ENCODE peak calls at places on chromosomes 5 and 9, in five cellular contexts. N, O, E, B and G are unnamed samples. For H3K9me3, the result is how much of the 10 kb centered on the place peaks cover.

GRCh38 chr5:139061856-139062255 is 136.3 kb downstream of the SIL1 start:
- DNase-seq in N (no peak), O (no peak), E (no peak), B (no peak), G (no peak)

GRCh38 chr5:114390431-114390830 is 28.6 kb downstream of the KCNN2 start:
- DNase-seq in N (no peak), O (no peak), E (no peak), B (no peak), G (no peak)

GRCh38 chr5:45205403-45205961 is 396.7 kb downstream of the MRPS30 start:
- DNase-seq in N (no peak), O (no peak), E (no peak), B (no peak), G (no peak)

GRCh38 chr5:1516615-1517601 is 6.9 kb downstream of the LPCAT1 start:
- DNase-seq in N (peak), O (no peak), E (no peak), B (peak), G (peak)

GRCh38 chr9:124511426-124511840 is 4.2 kb upstream of the NR5A1 start:
- DNase-seq in N (no peak), O (no peak), E (no peak), B (no peak), G (no peak)

GRCh38 chr5:100479079-100479688 is 56.0 kb upstream of the FAM174A start:
- DNase-seq in N (no peak), O (peak), E (no peak), B (peak), G (no peak)

GRCh38 chr5:93378073-93378472 is 202.9 kb downstream of the NR2F1-AS1 start:
- DNase-seq in N (no peak), O (no peak), E (no peak), B (no peak), G (no peak)

GRCh38 chr5:88769165-88769564 is 113.8 kb downstream of the MEF2C start:
- DNase-seq in N (no peak), O (no peak), E (peak), B (peak), G (no peak)

GRCh38 chr9:73893230-73893629 is 603.9 kb upstream of the RORB start:
- DNase-seq in N (no peak), O (no peak), E (no peak), B (no peak), G (no peak)

GRCh38 chr9:69204869-69205268 is 30.8 kb downstream of the TJP2 start:
- DNase-seq in N (no peak), O (no peak), E (peak), B (peak), G (peak)

GRCh38 chr9:36603006-36603405 is 30.3 kb downstream of the MELK start:
- DNase-seq in N (no peak), O (no peak), E (no peak), B (no peak), G (no peak)

GRCh38 chr9:115883467-115884329 is 269.9 kb upstream of the PAPPA start:
- DNase-seq in N (peak), O (peak), E (no peak), B (no peak), G (no peak)

GRCh38 chr9:12060811-12061210 is 632.4 kb upstream of the TYRP1 start:
- DNase-seq in N (no peak), O (no peak), E (no peak), B (no peak), G (no peak)

GRCh38 chr9:110526426-110526825 is 53.1 kb downstream of the SVEP1 start:
- DNase-seq in N (no peak), O (no peak), E (no peak), B (no peak), G (no peak)

GRCh38 chr5:25056846-25057245 is 412.1 kb upstream of the CDH10 start:
- DNase-seq in N (no peak), O (no peak), E (no peak), B (no peak), G (no peak)

GRCh38 chr9:130486103-130486502 is 41.3 kb downstream of the ASS1 start:
- DNase-seq in N (no peak), O (no peak), E (no peak), B (no peak), G (no peak)

GRCh38 chr9:16213781-16214515 is 656.5 kb downstream of the BNC2 start:
- DNase-seq in N (peak), O (no peak), E (peak), B (peak), G (peak)

GRCh38 chr9:20209421-20210340 is 412.6 kb downstream of the MLLT3 start:
- DNase-seq in N (no peak), O (no peak), E (no peak), B (no peak), G (no peak)

GRCh38 chr9:4491621-4491975 is 1.3 kb downstream of the SLC1A1 start:
- DNase-seq in N (peak), O (no peak), E (no peak), B (no peak), G (no peak)

GRCh38 chr5:78648359-78649219 is at the start of gene LHFPL2:
- DNase-seq in N (peak), O (no peak), E (peak), B (peak), G (peak)

GRCh38 chr9:20065076-20065475 is 276.2 kb upstream of the SLC24A2 start:
- DNase-seq in N (no peak), O (no peak), E (no peak), B (no peak), G (no peak)

GRCh38 chr9:129640086-129640870 is 1.7 kb downstream of the ASB6 start:
- DNase-seq in N (no peak), O (no peak), E (no peak), B (peak), G (no peak)

DNA sequence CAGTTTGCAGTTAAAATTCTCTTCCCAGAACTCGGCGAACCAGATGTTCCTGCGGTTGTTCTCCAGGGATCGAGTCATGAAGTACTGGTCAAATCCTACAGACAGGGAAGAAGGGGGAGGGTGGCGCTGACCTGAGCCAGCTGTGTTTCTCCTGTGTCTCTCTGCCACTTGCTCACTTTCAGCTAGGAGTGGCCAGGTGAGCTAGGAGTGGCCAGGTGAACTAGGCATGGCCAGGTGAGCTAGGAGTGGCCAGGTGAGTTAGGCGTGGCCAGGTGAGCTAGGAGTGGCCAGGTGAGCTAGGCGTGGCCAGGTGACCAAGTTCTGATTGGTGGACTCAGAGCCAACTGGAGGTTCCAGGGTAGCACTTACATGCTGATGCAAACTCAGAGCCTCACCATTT is 5.8 kb downstream of the GRM6 start:
- DNase-seq in N (no peak), O (no peak), E (no peak), B (no peak), G (no peak)
- H3K9me3 ChIP-seq in N (under half), O (under half), E (under half), B (under half), G (under half)

GRCh38 chr9:127578952-127579853 is 32.9 kb upstream of the STXBP1 start:
- DNase-seq in N (peak), O (peak), E (peak), B (peak), G (peak)
- H3K4me3 ChIP-seq in N (no peak), O (peak), E (peak), B (no peak), G (no peak)

DNA sequence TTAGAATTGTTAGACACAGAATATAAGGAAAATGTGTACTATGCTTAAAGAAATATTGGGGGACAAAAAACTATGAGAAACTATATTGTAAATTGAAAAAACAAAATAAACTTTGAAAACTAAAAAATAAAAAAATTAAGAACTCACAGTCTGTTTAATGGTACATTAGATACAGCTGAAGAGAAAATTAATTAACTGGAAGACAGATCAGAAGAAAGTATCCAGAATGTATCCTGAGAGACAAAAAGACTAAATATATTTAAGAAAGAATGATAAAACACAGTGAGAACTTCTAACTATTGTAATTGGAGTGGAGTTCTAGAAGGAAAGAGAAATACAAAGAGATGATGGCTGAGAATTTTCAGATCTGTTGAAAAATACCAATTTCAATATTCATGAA is 57.6 kb upstream of the SH3PXD2B start:
- DNase-seq in N (no peak), O (no peak), E (no peak), B (no peak), G (no peak)
- H3K9me3 ChIP-seq in N (under half), O (under half), E (under half), B (under half), G (under half)

DNA sequence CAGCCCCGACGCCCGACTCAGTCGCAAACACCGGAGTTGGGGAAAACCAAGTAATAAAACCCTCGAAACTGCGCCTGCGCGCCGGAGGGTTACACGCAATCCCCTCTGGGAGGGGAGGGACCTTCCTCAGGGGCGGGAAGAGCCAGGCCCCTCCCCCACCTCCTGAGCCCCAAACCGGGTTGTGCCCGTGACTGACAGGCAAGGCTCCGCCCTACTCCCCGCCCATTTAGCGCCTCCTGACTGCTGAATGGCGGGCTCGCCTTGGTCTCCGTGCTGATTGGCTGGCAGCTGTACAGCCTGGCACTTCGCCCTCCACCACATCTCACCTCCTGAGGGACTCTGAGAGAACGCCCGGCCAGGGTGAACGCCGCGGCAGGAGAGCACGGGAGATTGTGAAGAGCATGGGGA is at the start of gene PRDM9:
- DNase-seq in N (no peak), O (no peak), E (peak), B (peak), G (no peak)
- H3K4me3 ChIP-seq in N (no peak), O (no peak), E (peak), B (no peak), G (no peak)